ENCODE peak calls at places on chromosomes 3 and 15, in six cellular contexts. Y is upper lobe of right lung, E is cardiac muscle cell, C is psoas muscle, K is heart right ventricle, V is AG04450. B is an unnamed sample.

GRCh38 chr15:61344293-61344692 is 115.2 kb upstream of the RORA start:
- DNase-seq in Y (no peak), E (no peak), C (no peak), K (no peak), V (no peak), B (no peak)

GRCh38 chr3:160810360-160810759 is 54.3 kb downstream of the PPM1L start:
- DNase-seq in Y (no peak), E (no peak), C (peak; percentile 23), K (no peak), V (no peak), B (peak; percentile 16)

GRCh38 chr3:98812851-98813374 is 49.8 kb downstream of the ST3GAL6 start:
- DNase-seq in Y (peak; percentile 68), E (peak; percentile 70), C (no peak), K (no peak), V (no peak), B (no peak)

GRCh38 chr3:123719785-123720531 is 135.1 kb upstream of the HACD2 start:
- DNase-seq in Y (no peak), E (no peak), C (no peak), K (peak; percentile 74), V (no peak), B (no peak)

GRCh38 chr15:40266828-40267304 is 16.0 kb downstream of the ANKRD63 start:
- DNase-seq in Y (peak; percentile 82), E (peak; percentile 90), C (no peak), K (no peak), V (peak; percentile 57), B (peak; percentile 57)

GRCh38 chr3:134600685-134601502 is 49.9 kb downstream of the KY start:
- DNase-seq in Y (peak; percentile 85), E (peak; percentile 78), C (peak; percentile 59), K (peak; percentile 65), V (no peak), B (peak; percentile 22)

GRCh38 chr15:95620934-95621579 is 709.4 kb upstream of the NR2F2 start:
- DNase-seq in Y (no peak), E (peak; percentile 82), C (no peak), K (no peak), V (peak; percentile 10), B (peak; percentile 8)

GRCh38 chr3:136022518-136023263 is 57.2 kb downstream of the PPP2R3A start:
- DNase-seq in Y (no peak), E (no peak), C (no peak), K (no peak), V (no peak), B (no peak)

GRCh38 chr15:93210995-93211394 is 122.0 kb upstream of the RGMA start:
- DNase-seq in Y (no peak), E (no peak), C (peak; percentile 30), K (no peak), V (no peak), B (no peak)

GRCh38 chr3:126484662-126485061 is 9.0 kb upstream of the ZXDC start:
- DNase-seq in Y (no peak), E (no peak), C (no peak), K (no peak), V (no peak), B (no peak)

GRCh38 chr3:193951859-193952258 is 184.1 kb upstream of the HES1 start:
- DNase-seq in Y (no peak), E (no peak), C (no peak), K (no peak), V (no peak), B (no peak)

GRCh38 chr15:73982251-73982962 is 9.7 kb downstream of the STOML1 start:
- DNase-seq in Y (peak; percentile 91), E (peak; percentile 92), C (peak; percentile 93), K (peak; percentile 87), V (peak; percentile 58), B (no peak)

GRCh38 chr15:80991446-80991845 is 1.8 kb upstream of the MESD start:
- DNase-seq in Y (no peak), E (peak; percentile 72), C (peak; percentile 61), K (peak; percentile 32), V (no peak), B (peak; percentile 46)

GRCh38 chr15:38217788-38218609 is 34.6 kb upstream of the SPRED1 start:
- DNase-seq in Y (no peak), E (no peak), C (no peak), K (no peak), V (no peak), B (no peak)

GRCh38 chr3:13588221-13588701 is 39.3 kb downstream of the FBLN2 start:
- DNase-seq in Y (no peak), E (no peak), C (no peak), K (no peak), V (no peak), B (no peak)

GRCh38 chr3:152037953-152038352 is 164.5 kb downstream of the SUCNR1 start:
- DNase-seq in Y (no peak), E (no peak), C (no peak), K (no peak), V (no peak), B (no peak)

GRCh38 chr3:143763568-143764162 is 84.6 kb downstream of the SLC9A9 start:
- DNase-seq in Y (no peak), E (peak; percentile 50), C (no peak), K (no peak), V (no peak), B (no peak)

GRCh38 chr3:45993421-45994027 is 2.1 kb downstream of the FYCO1 start:
- DNase-seq in Y (no peak), E (no peak), C (no peak), K (no peak), V (no peak), B (no peak)

DNA sequence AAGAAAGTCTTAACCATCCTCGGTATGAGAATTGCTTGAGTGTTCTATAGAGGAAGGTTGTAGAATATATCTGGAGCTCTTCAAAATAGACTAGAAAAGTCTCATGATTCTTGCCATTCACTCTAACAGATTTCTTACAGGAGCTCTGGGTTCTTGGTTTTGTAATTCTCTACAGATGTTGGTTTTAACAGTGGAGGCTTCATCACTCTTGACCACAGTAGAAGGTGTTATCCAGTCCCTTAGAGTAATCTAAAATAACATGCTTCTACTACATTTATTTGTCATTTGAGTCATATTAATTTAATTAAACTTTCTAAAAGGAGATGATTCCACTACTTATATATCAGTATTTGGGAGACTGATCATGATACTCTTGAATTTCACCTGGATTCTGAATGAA is 9.7 kb downstream of the GTF2E1 start:
- DNase-seq in Y (no peak), E (no peak), C (no peak), K (no peak), V (no peak), B (no peak)
- TF ChIP-seq CTCF in Y (no peak), E (no peak), C (no peak), K (no peak), V (no peak), B (no peak)

GRCh38 chr15:33671456-33671855 is 296.8 kb upstream of the CHRM5 start:
- DNase-seq in Y (no peak), E (no peak), C (no peak), K (no peak), V (no peak), B (no peak)

GRCh38 chr15:33679065-33679464 is 289.2 kb upstream of the CHRM5 start:
- DNase-seq in Y (no peak), E (no peak), C (no peak), K (no peak), V (no peak), B (no peak)

GRCh38 chr15:33678606-33679005 is 289.7 kb upstream of the CHRM5 start:
- DNase-seq in Y (no peak), E (no peak), C (no peak), K (no peak), V (no peak), B (no peak)

GRCh38 chr15:33670567-33670966 is 297.7 kb upstream of the CHRM5 start:
- DNase-seq in Y (no peak), E (no peak), C (no peak), K (no peak), V (no peak), B (no peak)

DNA sequence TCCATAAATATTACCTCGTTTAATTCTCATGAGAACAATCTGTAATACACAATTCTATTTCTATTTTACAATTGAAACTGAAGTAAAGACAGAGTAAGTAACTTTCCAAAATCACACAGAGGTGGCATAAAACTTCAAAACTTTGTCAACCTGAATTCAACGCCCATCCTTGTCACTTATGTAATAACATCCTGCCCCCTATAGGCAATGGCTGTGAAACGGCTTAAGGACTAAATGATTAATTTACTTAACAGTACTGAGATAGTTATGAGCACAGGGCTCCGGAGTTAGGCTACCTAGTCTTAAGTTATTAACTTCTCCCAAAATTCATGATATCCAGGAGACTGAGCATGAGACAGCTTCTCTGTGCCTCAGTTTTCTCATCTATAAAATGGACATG is 293.1 kb upstream of the CHRM5 start:
- DNase-seq in Y (no peak), E (peak; percentile 36), C (no peak), K (no peak), V (no peak), B (no peak)
- TF ChIP-seq CTCF in Y (peak; percentile 36), E (peak; percentile 43), C (peak; percentile 36), K (peak; percentile 34), V (peak; percentile 24), B (peak; percentile 11)

GRCh38 chr3:33980252-33980651 is 181.8 kb downstream of the PDCD6IP start:
- DNase-seq in Y (no peak), E (peak; percentile 50), C (no peak), K (no peak), V (peak; percentile 67), B (no peak)
- TF ChIP-seq CTCF in Y (peak; percentile 39), E (peak; percentile 49), C (peak; percentile 16), K (peak; percentile 23), V (peak; percentile 76), B (peak; percentile 78)

GRCh38 chr15:70197318-70197944 is 99.7 kb upstream of the TLE3 start:
- DNase-seq in Y (no peak), E (no peak), C (no peak), K (no peak), V (no peak), B (no peak)
- TF ChIP-seq CTCF in Y (no peak), E (no peak), C (no peak), K (no peak), V (no peak), B (no peak)

GRCh38 chr3:156554842-156555687 is at the start of gene SSR3:
- DNase-seq in Y (peak; percentile 100), E (peak; percentile 100), C (peak; percentile 100), K (peak; percentile 99), V (peak; percentile 99), B (peak; percentile 99)
- TF ChIP-seq CTCF in Y (peak; percentile 29), E (no peak), C (peak; percentile 27), K (peak; percentile 24), V (peak; percentile 23), B (no peak)